ENCODE peak calls at places on chromosomes 16 and 17, in six cellular contexts. Q is GM06990; F is cardiac muscle cell; D is CD8-positive, alpha-beta T cell; A is AG04449; G is AG04450. T is an unnamed sample.

GRCh38 chr16:81755915-81756644 is 23.0 kb upstream of the PLCG2 start:
- DNase-seq in D (no peak), G (no peak), Q (no peak), F (peak), A (no peak), T (no peak)

GRCh38 chr16:56847173-56847948 is 17.6 kb upstream of the SLC12A3 start:
- DNase-seq in Q (no peak), G (no peak), F (no peak), A (no peak), D (no peak), T (peak)

GRCh38 chr16:88771294-88771772 is 13.7 kb downstream of the PIEZO1 start:
- DNase-seq in D (no peak), Q (no peak), A (no peak), F (no peak), G (no peak), T (no peak)

GRCh38 chr17:61307905-61308886 is 91.4 kb upstream of the TBX2 start:
- DNase-seq in D (no peak), Q (no peak), A (peak), G (peak), F (peak), T (no peak)

GRCh38 chr16:21264226-21265036 is 13.7 kb downstream of the CRYM start:
- DNase-seq in Q (no peak), D (no peak), F (peak), G (no peak), A (no peak), T (no peak)

GRCh38 chr17:4560837-4561241 is 462 bp upstream of the GGT6 start:
- DNase-seq in A (no peak), D (no peak), Q (no peak), G (no peak), F (peak), T (no peak)

GRCh38 chr17:61253293-61253801 is 146.3 kb upstream of the TBX2 start:
- DNase-seq in G (no peak), F (peak), Q (no peak), A (no peak), D (no peak), T (no peak)

GRCh38 chr17:41483991-41484826 is 3.3 kb upstream of the KRT35 start:
- DNase-seq in A (no peak), D (no peak), F (no peak), G (no peak), Q (no peak), T (no peak)

GRCh38 chr17:10631048-10631700 is 25.9 kb downstream of the MYH3 start:
- DNase-seq in A (no peak), G (no peak), F (peak), Q (no peak), D (no peak), T (peak)

GRCh38 chr16:23048164-23048563 is 101.1 kb downstream of the USP31 start:
- DNase-seq in D (no peak), G (no peak), Q (no peak), F (no peak), A (no peak), T (no peak)

GRCh38 chr17:46811978-46812583 is 6.4 kb downstream of the WNT3 start:
- DNase-seq in D (no peak), A (peak), F (no peak), Q (no peak), G (peak), T (no peak)

GRCh38 chr16:83058376-83058775 is 431.6 kb downstream of the CDH13 start:
- DNase-seq in A (no peak), D (no peak), Q (no peak), G (no peak), F (no peak), T (no peak)

GRCh38 chr17:216625-217024 is 35.2 kb upstream of the DOC2B start:
- DNase-seq in G (no peak), A (no peak), F (no peak), Q (no peak), D (no peak), T (no peak)

GRCh38 chr17:47742319-47743181 is 9.5 kb downstream of the TBX21 start:
- DNase-seq in F (peak), Q (peak), G (no peak), D (no peak), A (no peak), T (peak)

GRCh38 chr17:9918804-9919352 is 13.8 kb upstream of the RCVRN start:
- DNase-seq in A (no peak), G (no peak), Q (no peak), F (no peak), D (no peak), T (no peak)

GRCh38 chr17:66018786-66019185 is 173.1 kb downstream of the CEP112 start:
- DNase-seq in F (no peak), G (no peak), D (no peak), Q (no peak), A (no peak), T (no peak)

GRCh38 chr16:84275562-84276151 is 19.0 kb upstream of the WFDC1 start:
- DNase-seq in A (no peak), G (no peak), D (no peak), F (no peak), Q (no peak), T (no peak)

GRCh38 chr17:43545383-43545632 is 832 bp downstream of the ETV4 start:
- DNase-seq in D (no peak), Q (no peak), G (no peak), F (peak), A (no peak), T (no peak)

GRCh38 chr16:51984395-51984794 is 562.5 kb downstream of the TOX3 start:
- DNase-seq in G (no peak), A (no peak), Q (no peak), F (no peak), D (no peak), T (no peak)

GRCh38 chr17:11506635-11507034 is 91.6 kb upstream of the DNAH9 start:
- DNase-seq in F (no peak), A (no peak), Q (no peak), D (no peak), G (no peak), T (peak)

GRCh38 chr17:6567528-6568185 is 11.3 kb upstream of the PITPNM3 start:
- DNase-seq in D (no peak), G (no peak), Q (no peak), F (peak), A (no peak), T (no peak)

GRCh38 chr16:27286446-27286845 is 17.9 kb upstream of the NSMCE1 start:
- DNase-seq in A (peak), D (no peak), F (peak), Q (no peak), G (peak), T (no peak)

GRCh38 chr17:34199932-34200534 is 55.1 kb upstream of the CCL2 start:
- DNase-seq in F (peak), G (peak), Q (peak), D (peak), A (peak), T (peak)
- TF ChIP-seq CTCF in F (peak), G (peak), Q (peak), D (peak), A (peak), T (peak)

GRCh38 chr17:76733618-76733957 is 3.5 kb downstream of the SRSF2 start:
- DNase-seq in D (no peak), F (no peak), G (no peak), Q (no peak), A (no peak), T (no peak)
- H3K4me3 ChIP-seq in D (no peak), F (peak), G (no peak), Q (peak), A (no peak), T (peak)

DNA sequence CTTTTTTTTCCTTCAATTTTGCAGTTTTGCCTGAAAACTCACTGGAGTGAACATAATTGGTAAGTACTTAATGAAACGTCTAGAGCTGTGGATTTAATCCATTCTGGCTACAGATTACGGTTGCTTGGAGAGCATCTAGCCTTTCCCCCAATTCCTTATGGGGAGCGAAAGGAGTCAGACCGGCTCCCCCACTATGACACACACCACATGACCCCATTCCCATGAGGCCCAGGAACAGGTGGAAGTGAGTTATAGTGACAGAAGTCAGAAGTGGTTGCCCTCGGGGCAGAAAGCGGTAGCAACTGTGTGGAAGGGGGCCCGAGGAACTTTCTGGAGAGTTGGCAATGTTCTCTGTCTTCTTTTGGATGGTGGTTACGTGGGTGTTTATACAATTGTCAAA is 41.1 kb downstream of the EMP2 start:
- DNase-seq in G (no peak), F (no peak), Q (no peak), D (no peak), A (no peak), T (no peak)
- TF ChIP-seq CTCF in G (no peak), F (no peak), Q (no peak), D (no peak), A (no peak), T (no peak)

GRCh38 chr17:48995332-48995870 is 1.8 kb upstream of the IGF2BP1 start:
- DNase-seq in G (no peak), F (no peak), Q (no peak), A (no peak), D (no peak), T (no peak)
- H3K4me3 ChIP-seq in G (peak), F (peak), Q (peak), A (peak), D (no peak), T (no peak)

DNA sequence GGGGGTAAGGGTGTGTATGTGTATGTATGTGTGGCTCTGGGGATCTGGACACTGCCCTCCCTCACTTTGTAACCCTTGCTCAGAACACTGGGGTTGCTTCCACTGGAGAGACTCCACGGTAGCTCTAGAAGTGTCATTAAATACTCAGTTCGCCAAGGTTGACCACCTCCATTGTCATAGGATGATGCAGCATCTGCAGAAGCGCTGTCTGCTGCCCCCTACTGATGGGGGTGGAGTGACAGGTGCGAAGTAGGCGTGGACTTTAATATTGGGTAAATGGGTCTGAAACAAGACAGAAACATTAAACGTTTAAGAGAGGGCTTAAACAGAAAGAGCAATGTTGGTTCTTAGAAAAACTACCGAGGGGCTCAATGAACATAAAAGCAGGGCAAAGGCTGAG is 35.5 kb upstream of the STAC2 start:
- DNase-seq in G (no peak), F (no peak), D (no peak), Q (no peak), A (no peak), T (peak)
- TF ChIP-seq CTCF in G (peak), F (peak), D (peak), Q (peak), A (no peak), T (peak)

DNA sequence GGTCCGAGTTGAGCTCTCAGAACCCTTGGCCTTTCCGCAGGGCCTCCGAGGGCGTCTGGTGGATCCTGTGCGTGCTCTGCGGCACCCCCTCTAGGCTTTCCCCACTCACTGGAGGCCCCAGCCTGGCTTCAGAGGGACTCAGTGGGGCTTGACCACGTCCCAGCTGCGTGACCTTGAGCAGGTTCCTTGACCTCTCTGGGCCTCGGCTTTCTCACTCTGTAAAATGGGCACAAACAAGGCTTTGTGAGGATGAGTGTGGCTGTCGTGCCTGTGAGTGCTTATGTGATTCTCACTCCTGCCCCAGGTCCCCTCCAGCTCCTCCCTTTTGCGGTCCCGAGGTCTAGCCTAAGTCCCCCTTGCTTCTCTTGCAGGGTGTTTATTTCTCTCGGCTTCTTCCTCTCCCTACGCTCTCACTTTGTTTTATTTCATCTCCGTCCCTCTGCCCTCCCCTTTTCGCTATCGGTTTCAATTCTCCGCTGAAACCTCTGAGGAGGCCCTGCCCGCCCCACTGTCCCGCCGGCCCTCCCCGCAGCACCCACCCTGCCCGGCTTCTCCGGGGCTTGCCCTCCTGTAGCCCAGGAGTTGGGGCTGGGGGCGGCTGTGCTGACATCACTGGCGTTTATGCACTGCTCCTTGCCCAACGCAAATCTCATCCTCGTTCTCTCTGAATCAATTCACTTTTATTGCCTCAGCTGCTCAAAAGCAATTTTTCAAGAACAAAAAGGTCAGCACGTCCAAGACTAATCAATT is 82.3 kb upstream of the CBX4 start:
- DNase-seq in D (no peak), A (no peak), F (no peak), Q (no peak), G (no peak), T (peak)
- H3K4me3 ChIP-seq in D (no peak), A (peak), F (no peak), Q (no peak), G (peak), T (no peak)

GRCh38 chr17:36673068-36673467 is 71.7 kb downstream of the MRM1 start:
- DNase-seq in A (no peak), D (no peak), F (no peak), G (no peak), Q (no peak), T (no peak)

GRCh38 chr17:36674278-36674650 is 72.9 kb downstream of the MRM1 start:
- DNase-seq in Q (no peak), A (no peak), F (no peak), D (no peak), G (no peak), T (peak)

GRCh38 chr17:36668824-36669223 is 67.4 kb downstream of the MRM1 start:
- DNase-seq in A (no peak), D (no peak), G (no peak), F (no peak), Q (no peak), T (no peak)

GRCh38 chr17:36673637-36674277 is 72.4 kb downstream of the MRM1 start:
- DNase-seq in Q (no peak), A (no peak), F (no peak), D (no peak), G (no peak), T (no peak)

GRCh38 chr17:36671144-36671543 is 69.8 kb downstream of the MRM1 start:
- DNase-seq in F (no peak), A (no peak), G (no peak), Q (no peak), D (no peak), T (no peak)
- TF ChIP-seq CTCF in F (no peak), A (no peak), G (no peak), Q (no peak), D (no peak), T (no peak)

DNA sequence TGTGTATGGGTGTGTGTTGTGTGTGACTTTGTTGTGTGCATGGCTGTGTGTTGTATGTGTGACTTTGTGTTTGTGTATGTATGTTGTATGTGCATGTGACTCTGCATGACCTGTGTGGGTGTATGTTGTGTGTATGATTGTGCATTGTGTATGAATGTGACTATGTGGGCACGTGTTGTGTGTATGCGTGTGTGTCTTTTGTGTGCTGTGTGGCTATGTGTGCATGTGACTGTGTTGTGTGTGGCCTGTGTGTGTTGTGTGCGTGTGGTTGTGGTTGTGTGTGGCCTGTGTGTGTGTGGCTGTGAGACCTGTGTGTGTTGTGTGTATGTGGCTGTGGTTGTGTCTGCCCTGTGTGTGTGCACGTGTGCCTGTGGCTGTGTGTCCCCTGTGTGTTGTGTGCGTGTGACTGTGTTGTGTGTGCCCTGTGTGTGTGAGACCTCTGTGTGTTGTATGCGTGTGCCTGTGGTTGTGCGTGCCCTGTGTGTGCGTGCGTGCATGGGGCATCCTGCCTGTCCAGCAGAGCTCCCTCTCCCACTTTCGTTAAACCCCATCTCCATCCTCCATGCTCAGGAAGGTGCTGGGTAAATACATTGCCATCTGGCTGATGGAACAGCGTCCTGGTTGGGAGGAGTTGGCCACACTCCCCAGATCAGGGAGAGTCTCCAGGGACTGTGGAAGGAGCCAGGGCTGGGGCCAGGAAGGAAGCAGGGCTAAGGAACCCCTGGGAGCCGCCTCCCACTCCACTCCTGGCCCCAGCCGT is 90.1 kb upstream of the GSE1 start:
- DNase-seq in Q (no peak), A (no peak), G (no peak), F (peak), D (no peak), T (no peak)
- H3K4me3 ChIP-seq in Q (no peak), A (no peak), G (no peak), F (no peak), D (no peak), T (no peak)